ENCODE peak calls at places on chromosomes 1 and 21, in nine cellular contexts. X is NB4, M is stomach, U is esophagus squamous epithelium, E is body of pancreas, J is transverse colon, A is uterus, L is IMR-90, Z is lower leg skin. Q is an unnamed sample.

GRCh38 chr1:107991371-107992066 is 26.5 kb upstream of the VAV3 start:
- DNase-seq in E (no peak), A (no peak), Z (peak; percentile 52), L (no peak), J (no peak), M (no peak), U (no peak), X (peak; percentile 59), Q (no peak)

GRCh38 chr1:173137116-173137515 is 70.0 kb downstream of the TNFSF4 start:
- DNase-seq in J (no peak), E (no peak), A (no peak), U (no peak), X (no peak), L (peak; percentile 46), M (no peak), Z (no peak), Q (no peak)

GRCh38 chr1:3837200-3837599 is 19.8 kb downstream of the CEP104 start:
- DNase-seq in M (no peak), L (no peak), J (no peak), X (no peak), U (no peak), A (no peak), Z (no peak), E (no peak), Q (no peak)

GRCh38 chr1:179190861-179191260 is 38.6 kb downstream of the ABL2 start:
- DNase-seq in U (no peak), J (no peak), E (no peak), M (no peak), A (no peak), Z (peak; percentile 40), L (no peak), X (no peak), Q (no peak)

GRCh38 chr1:76140227-76140626 is 65.7 kb downstream of the ST6GALNAC3 start:
- DNase-seq in E (no peak), M (no peak), X (no peak), U (no peak), J (peak; percentile 10), A (no peak), Z (no peak), L (no peak), Q (no peak)

GRCh38 chr1:54950361-54951163 is 29.9 kb upstream of the TMEM61 start:
- DNase-seq in U (no peak), Z (peak; percentile 87), A (peak; percentile 49), M (peak; percentile 83), E (peak; percentile 82), J (peak; percentile 80), L (peak; percentile 84), X (peak; percentile 79), Q (peak; percentile 68)

GRCh38 chr1:116329524-116330341 is 43.3 kb upstream of the ATP1A1 start:
- DNase-seq in J (no peak), U (no peak), A (no peak), M (no peak), X (no peak), L (no peak), E (no peak), Z (no peak), Q (no peak)

GRCh38 chr1:31111290-31111951 is 45.9 kb upstream of the PUM1 start:
- DNase-seq in M (peak; percentile 40), E (no peak), J (peak; percentile 40), L (peak; percentile 34), Z (no peak), U (no peak), A (peak; percentile 15), X (peak; percentile 79), Q (peak; percentile 7)

GRCh38 chr1:109497449-109498160 is 3.7 kb downstream of the CYB561D1 start:
- DNase-seq in E (no peak), X (peak; percentile 59), M (no peak), U (no peak), Z (no peak), J (no peak), L (no peak), A (no peak), Q (no peak)

GRCh38 chr1:228014235-228014930 is 7.6 kb downstream of the WNT3A start:
- DNase-seq in U (no peak), J (no peak), L (peak; percentile 38), A (peak; percentile 15), M (no peak), Z (no peak), E (no peak), X (no peak), Q (no peak)

GRCh38 chr1:44316231-44316759 is 38.8 kb downstream of the ERI3 start:
- DNase-seq in U (no peak), A (no peak), M (no peak), X (no peak), L (no peak), J (no peak), Z (no peak), E (no peak), Q (peak; percentile 18)

GRCh38 chr1:118304722-118305344 is 119.8 kb upstream of the SPAG17 start:
- DNase-seq in M (no peak), A (no peak), L (no peak), Z (no peak), U (no peak), J (no peak), E (peak; percentile 39), X (peak; percentile 7), Q (peak; percentile 4)

GRCh38 chr21:37166733-37167132 is 93.7 kb downstream of the TTC3 start:
- DNase-seq in E (no peak), A (no peak), L (no peak), U (no peak), J (no peak), M (no peak), Z (no peak), X (peak; percentile 35), Q (peak; percentile 54)

GRCh38 chr1:83746234-83746633 is 252.7 kb downstream of the TTLL7 start:
- DNase-seq in J (no peak), U (no peak), X (no peak), A (no peak), Z (no peak), L (no peak), M (no peak), E (no peak), Q (no peak)

GRCh38 chr1:221013691-221014293 is 134.5 kb downstream of the HLX start:
- DNase-seq in J (no peak), L (no peak), U (no peak), M (no peak), X (no peak), Z (no peak), A (no peak), E (no peak), Q (no peak)

GRCh38 chr1:61589382-61589765 is 135.6 kb downstream of the TM2D1 start:
- DNase-seq in J (no peak), A (peak; percentile 43), X (no peak), E (no peak), M (no peak), L (no peak), U (no peak), Z (no peak), Q (no peak)

GRCh38 chr1:112698366-112699310 is 8.3 kb downstream of the RHOC start:
- DNase-seq in A (peak; percentile 40), L (no peak), X (no peak), E (peak; percentile 80), M (peak; percentile 70), Z (no peak), J (peak; percentile 85), U (no peak), Q (peak; percentile 78)

GRCh38 chr1:112699425-112700144 is 7.3 kb downstream of the RHOC start:
- DNase-seq in A (no peak), L (no peak), E (no peak), J (no peak), U (no peak), M (peak; percentile 23), Z (no peak), X (no peak), Q (no peak)

GRCh38 chr1:112702067-112702395 is 4.9 kb downstream of the RHOC start:
- DNase-seq in A (no peak), E (no peak), M (peak; percentile 5), Z (no peak), X (no peak), J (no peak), L (no peak), U (no peak), Q (no peak)

GRCh38 chr1:112701227-112702066 is 5.5 kb downstream of the RHOC start:
- DNase-seq in L (no peak), J (no peak), U (no peak), X (no peak), E (no peak), M (peak; percentile 25), A (peak; percentile 23), Z (no peak), Q (no peak)

GRCh38 chr1:112700290-112701226 is 6.4 kb downstream of the RHOC start:
- DNase-seq in L (peak; percentile 95), M (peak; percentile 93), A (peak; percentile 98), X (peak; percentile 95), J (peak; percentile 95), U (peak; percentile 19), Z (peak; percentile 93), E (peak; percentile 95), Q (peak; percentile 98)
- TF ChIP-seq POLR2A in L (no peak), M (no peak), A (peak; percentile 67), X (no peak), J (peak; percentile 15), U (no peak), Z (no peak), E (no peak), Q (no peak)

GRCh38 chr1:211829343-211830054 is 1.1 kb downstream of the LPGAT1 start:
- DNase-seq in J (peak; percentile 27), U (no peak), E (peak; percentile 38), A (peak; percentile 18), Z (no peak), L (no peak), X (peak; percentile 34), M (no peak), Q (peak; percentile 40)
- TF ChIP-seq POLR2A in J (no peak), U (no peak), E (peak; percentile 39), A (no peak), Z (no peak), L (no peak), X (no peak), M (no peak), Q (no peak)

DNA sequence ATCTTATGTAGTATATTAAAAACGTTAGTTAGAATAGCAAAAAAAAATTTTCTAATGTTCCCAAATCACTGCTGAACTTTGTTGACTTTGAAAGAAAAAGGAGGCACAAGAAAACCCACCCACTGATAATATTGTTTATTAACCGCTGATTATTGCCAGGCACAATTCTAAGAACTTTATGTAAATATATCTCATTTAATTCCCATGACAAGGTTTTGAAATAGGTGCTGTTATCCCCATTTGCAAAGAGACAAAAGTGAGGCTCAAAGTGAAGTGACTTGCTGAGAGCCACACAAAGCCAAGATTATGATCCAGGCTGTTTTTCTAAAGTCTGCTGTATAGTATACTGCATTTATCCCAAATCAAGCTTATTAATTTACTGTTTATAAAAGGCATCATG is 56.4 kb downstream of the SASS6 start:
- DNase-seq in L (no peak), E (no peak), Z (no peak), A (no peak), J (no peak), X (no peak), M (no peak), U (no peak), Q (no peak)
- TF ChIP-seq POLR2A in L (no peak), E (no peak), Z (no peak), A (no peak), J (no peak), X (no peak), M (no peak), U (no peak), Q (no peak)

GRCh38 chr1:47437518-47438320 is at the start of gene FOXD2:
- DNase-seq in M (peak; percentile 87), L (peak; percentile 66), E (peak; percentile 86), A (peak; percentile 76), X (peak; percentile 92), J (peak; percentile 94), U (no peak), Z (peak; percentile 56), Q (peak; percentile 93)
- TF ChIP-seq POLR2A in M (no peak), L (peak; percentile 37), E (peak; percentile 31), A (peak; percentile 10), X (peak; percentile 69), J (peak; percentile 83), U (no peak), Z (no peak), Q (peak; percentile 44)